ENCODE peak calls at places on chromosomes 6 and 20, in nine cellular contexts. R is OCI-LY7; D is activated CD8-positive, alpha-beta memory T cell treated with anti-CD3 and anti-CD28 coated beads for 4 hours; S is effector memory CD4-positive, alpha-beta T cell; G is activated CD4-positive, alpha-beta T cell treated with anti-CD3 and anti-CD28 coated beads, Interleukin-2, amount 50 U/mL, for 1 hour; I is memory B cell; T is heart left ventricle; F is A549; A is amniotic stem cell. Y is an unnamed sample.

GRCh38 chr6:217048-217659 is 75.1 kb upstream of the DUSP22 start:
- DNase-seq in I (no peak), A (no peak), S (no peak), T (no peak), F (peak; percentile 35), G (peak; percentile 25), D (no peak), R (peak; percentile 80), Y (no peak)

GRCh38 chr20:16381444-16381843 is 191.8 kb downstream of the KIF16B start:
- DNase-seq in F (no peak), S (no peak), D (no peak), T (no peak), G (no peak), R (no peak), A (no peak), I (no peak), Y (no peak)

GRCh38 chr6:83252717-83253116 is 59.6 kb downstream of the RWDD2A start:
- DNase-seq in F (no peak), S (no peak), I (no peak), D (no peak), T (no peak), A (no peak), G (no peak), R (no peak), Y (no peak)

GRCh38 chr6:14841901-14842421 is 403.9 kb upstream of the JARID2 start:
- DNase-seq in F (no peak), R (no peak), S (no peak), G (no peak), A (peak; percentile 72), T (no peak), D (no peak), I (no peak), Y (peak; percentile 98)

GRCh38 chr20:18805881-18806280 is 7.7 kb upstream of the SCP2D1 start:
- DNase-seq in S (no peak), D (no peak), R (no peak), I (no peak), A (no peak), F (no peak), G (no peak), T (no peak), Y (no peak)

GRCh38 chr6:131660195-131660594 is 23.1 kb downstream of the ENPP3 start:
- DNase-seq in S (no peak), R (no peak), T (no peak), A (no peak), D (no peak), I (no peak), G (no peak), F (no peak), Y (no peak)

GRCh38 chr20:59173938-59174496 is 10.4 kb downstream of the ZNF831 start:
- DNase-seq in T (no peak), D (no peak), S (no peak), R (no peak), G (no peak), F (no peak), A (no peak), I (no peak), Y (no peak)

GRCh38 chr6:36897629-36898028 is 11.9 kb downstream of the C6orf89 start:
- DNase-seq in R (peak; percentile 12), D (no peak), G (peak; percentile 12), F (no peak), T (no peak), S (no peak), A (no peak), I (no peak), Y (no peak)

GRCh38 chr6:154039231-154039842 is at the start of gene OPRM1:
- DNase-seq in G (peak; percentile 10), R (no peak), A (no peak), F (no peak), T (peak; percentile 29), S (no peak), D (no peak), I (no peak), Y (no peak)

GRCh38 chr6:101614774-101615173 is 221.3 kb downstream of the GRIK2 start:
- DNase-seq in I (no peak), R (no peak), A (peak; percentile 12), D (no peak), S (no peak), F (no peak), G (no peak), T (no peak), Y (no peak)

GRCh38 chr6:14791525-14791924 is 454.3 kb upstream of the JARID2 start:
- DNase-seq in G (no peak), A (no peak), T (no peak), F (no peak), I (no peak), S (no peak), R (no peak), D (no peak), Y (no peak)

GRCh38 chr6:133553652-133554051 is 312.5 kb downstream of the EYA4 start:
- DNase-seq in A (peak; percentile 66), S (no peak), D (no peak), T (no peak), F (no peak), R (peak; percentile 37), I (no peak), G (peak; percentile 9), Y (no peak)

GRCh38 chr6:169738972-169739529 is 12.3 kb downstream of the DYNLT2 start:
- DNase-seq in A (no peak), T (no peak), R (no peak), D (no peak), S (no peak), I (no peak), F (no peak), G (no peak), Y (no peak)

GRCh38 chr6:163994566-163994965 is 580.0 kb downstream of the QKI start:
- DNase-seq in T (no peak), F (no peak), G (no peak), R (no peak), I (no peak), S (no peak), D (no peak), A (no peak), Y (no peak)

GRCh38 chr6:22149081-22149480 is 147.8 kb downstream of the PRL start:
- DNase-seq in D (no peak), I (no peak), A (no peak), F (no peak), S (no peak), G (no peak), R (no peak), T (no peak), Y (no peak)

GRCh38 chr20:44141873-44142272 is 45.1 kb downstream of the JPH2 start:
- DNase-seq in I (no peak), F (no peak), D (no peak), T (peak; percentile 64), G (no peak), S (no peak), R (no peak), A (no peak), Y (no peak)

GRCh38 chr20:25020345-25020744 is 27.8 kb upstream of the APMAP start:
- DNase-seq in G (no peak), R (no peak), S (no peak), I (no peak), T (peak; percentile 8), D (no peak), F (no peak), A (no peak), Y (no peak)

GRCh38 chr6:138465007-138465645 is 34.2 kb downstream of the NHSL1 start:
- DNase-seq in R (no peak), D (no peak), F (peak; percentile 10), I (no peak), T (no peak), A (peak; percentile 59), G (no peak), S (no peak), Y (peak; percentile 57)

GRCh38 chr20:50734730-50735679 is 3.6 kb downstream of the PARD6B start:
- DNase-seq in I (no peak), A (no peak), R (no peak), D (no peak), F (no peak), G (no peak), S (no peak), T (no peak), Y (no peak)

GRCh38 chr6:43625393-43625992 is 3.6 kb downstream of the GTPBP2 start:
- DNase-seq in R (no peak), D (no peak), F (no peak), G (no peak), I (no peak), T (no peak), A (no peak), S (no peak), Y (no peak)

GRCh38 chr20:45016089-45016641 is 49.9 kb downstream of the STK4 start:
- DNase-seq in A (no peak), F (no peak), G (no peak), S (no peak), D (no peak), R (no peak), I (no peak), T (no peak), Y (no peak)

GRCh38 chr20:51492167-51493092 is 50.1 kb downstream of the NFATC2 start:
- DNase-seq in T (peak; percentile 71), D (no peak), S (no peak), R (no peak), I (no peak), A (no peak), G (no peak), F (no peak), Y (no peak)

GRCh38 chr20:6692566-6693168 is 74.8 kb upstream of the BMP2 start:
- DNase-seq in A (no peak), G (no peak), D (no peak), S (no peak), T (no peak), R (no peak), F (no peak), I (no peak), Y (no peak)

GRCh38 chr6:106963544-106963943 is 11.0 kb downstream of the CD24 start:
- DNase-seq in S (no peak), D (no peak), A (no peak), G (no peak), F (no peak), R (no peak), I (no peak), T (no peak), Y (no peak)

GRCh38 chr20:40744494-40745175 is 55.6 kb upstream of the MAFB start:
- DNase-seq in F (no peak), I (no peak), T (no peak), D (no peak), A (no peak), R (peak; percentile 82), S (no peak), G (no peak), Y (no peak)

GRCh38 chr20:13788167-13788834 is 3.5 kb downstream of the NDUFAF5 start:
- DNase-seq in F (peak; percentile 83), I (no peak), D (no peak), T (no peak), A (no peak), R (peak; percentile 67), S (no peak), G (peak; percentile 21), Y (no peak)

GRCh38 chr6:113352831-113353230 is 504.3 kb upstream of the MARCKS start:
- DNase-seq in F (no peak), I (no peak), G (no peak), A (no peak), T (no peak), R (no peak), D (no peak), S (no peak), Y (no peak)

GRCh38 chr6:21500894-21501293 is 92.7 kb upstream of the SOX4 start:
- DNase-seq in S (no peak), R (no peak), D (no peak), G (no peak), I (no peak), T (no peak), F (no peak), A (no peak), Y (no peak)

GRCh38 chr20:12916699-12917098 is 92.1 kb upstream of the SPTLC3 start:
- DNase-seq in D (no peak), G (no peak), I (no peak), F (no peak), S (no peak), R (no peak), A (no peak), T (no peak), Y (no peak)

GRCh38 chr20:61262036-61262435 is 10.0 kb downstream of the CDH4 start:
- DNase-seq in I (no peak), S (no peak), T (no peak), F (no peak), A (no peak), G (no peak), R (no peak), D (no peak), Y (no peak)

GRCh38 chr20:61762208-61762710 is 303.4 kb downstream of the TAF4 start:
- DNase-seq in A (no peak), T (no peak), D (no peak), R (no peak), S (no peak), F (no peak), I (no peak), G (no peak), Y (no peak)

Y was measured in AG09319.